ENCODE peak calls at places on chromosomes 3 and 15, in seven cellular contexts. H is IMR-90; I is naive thymus-derived CD4-positive, alpha-beta T cell; K is AG09309; M is T-helper 1 cell; X is ACHN; V is COR-L47. B is an unnamed sample.

GRCh38 chr3:97882975-97883598 is 61.3 kb downstream of the CRYBG3 start:
- DNase-seq in V (peak), K (peak), I (peak), X (peak), H (peak), M (peak), B (peak)

GRCh38 chr3:195815169-195815771 is 3.5 kb upstream of the MUC4 start:
- DNase-seq in H (peak), M (peak), I (no peak), K (no peak), X (peak), V (no peak), B (no peak)

GRCh38 chr3:46098319-46098761 is 71.1 kb upstream of the XCR1 start:
- DNase-seq in M (peak), H (peak), X (no peak), I (peak), K (peak), V (no peak), B (peak)

GRCh38 chr3:178063475-178063874 is 472.8 kb upstream of the KCNMB2 start:
- DNase-seq in M (no peak), V (no peak), K (peak), I (no peak), H (peak), X (no peak), B (peak)

GRCh38 chr3:126431103-126431534 is 36.4 kb downstream of the CFAP100 start:
- DNase-seq in K (no peak), X (no peak), V (no peak), H (no peak), M (no peak), I (no peak), B (no peak)

GRCh38 chr15:85702321-85703230 is 92.1 kb downstream of the KLHL25 start:
- DNase-seq in I (peak), V (no peak), X (no peak), K (no peak), M (peak), H (peak), B (no peak)

GRCh38 chr3:63862804-63863149 is 828 bp downstream of the THOC7 start:
- DNase-seq in X (no peak), V (no peak), M (no peak), H (no peak), I (peak), K (no peak), B (no peak)

GRCh38 chr3:169515132-169515531 is 148.4 kb downstream of the MECOM start:
- DNase-seq in X (no peak), M (no peak), V (no peak), I (no peak), H (no peak), K (no peak), B (no peak)

GRCh38 chr3:16474304-16474703 is 39.2 kb downstream of the RFTN1 start:
- DNase-seq in M (no peak), X (no peak), I (no peak), H (peak), V (no peak), K (no peak), B (peak)

GRCh38 chr3:126261037-126261436 is 80.7 kb upstream of the ALDH1L1 start:
- DNase-seq in I (no peak), V (no peak), M (peak), H (peak), K (peak), X (peak), B (no peak)

GRCh38 chr15:71588746-71589145 is 221.6 kb upstream of the NR2E3 start:
- DNase-seq in I (no peak), H (peak), V (no peak), K (no peak), X (peak), M (no peak), B (peak)

GRCh38 chr3:143974181-143974876 is 2.7 kb downstream of the DIPK2A start:
- DNase-seq in X (no peak), I (no peak), V (no peak), H (no peak), M (no peak), K (no peak), B (no peak)

GRCh38 chr15:89629829-89630228 is 25.4 kb downstream of the KIF7 start:
- DNase-seq in H (no peak), K (no peak), V (no peak), I (no peak), M (no peak), X (no peak), B (no peak)

GRCh38 chr15:52427804-52428203 is 100.9 kb downstream of the MYO5A start:
- DNase-seq in I (no peak), X (peak), M (no peak), K (peak), H (peak), V (no peak), B (peak)

GRCh38 chr3:38969321-38970235 is 82.2 kb downstream of the SCN11A start:
- DNase-seq in M (no peak), V (no peak), K (no peak), H (no peak), I (no peak), X (no peak), B (no peak)

GRCh38 chr3:94184781-94185180 is 121.9 kb downstream of the NSUN3 start:
- DNase-seq in K (no peak), M (no peak), H (peak), X (no peak), V (no peak), I (no peak), B (peak)

GRCh38 chr3:151456065-151456464 is 4.8 kb downstream of the IGSF10 start:
- DNase-seq in I (no peak), H (no peak), V (no peak), M (no peak), K (no peak), X (no peak), B (no peak)

GRCh38 chr3:118089563-118089962 is 945.1 kb downstream of the IGSF11 start:
- DNase-seq in V (no peak), I (no peak), M (no peak), X (no peak), K (no peak), H (peak), B (no peak)

GRCh38 chr3:191987951-191988350 is 527.0 kb downstream of the PYDC2 start:
- DNase-seq in H (no peak), I (no peak), M (no peak), K (no peak), X (no peak), V (peak), B (no peak)

B was measured in NCI-H226.